ENCODE peak calls at places on chromosome 5, in four cellular contexts. One of them, this sample, is unnamed. For H3K4me1, the result is how much of the 10 kb centered on the place peaks cover.

GRCh38 chr5:58133631-58134296 is 326.1 kb downstream of the PLK2 start:
- DNase-seq in IMR-90: peak
- DNase-seq in ovary: no peak
- DNase-seq in Peyer's patch: no peak
- DNase-seq in this sample: no peak

GRCh38 chr5:74624501-74624900 is 16.0 kb downstream of the ENC1 start:
- DNase-seq in IMR-90: no peak
- DNase-seq in ovary: no peak
- DNase-seq in Peyer's patch: no peak
- DNase-seq in this sample: no peak

GRCh38 chr5:14414007-14414406 is 167.6 kb upstream of the OTULINL start:
- DNase-seq in IMR-90: no peak
- DNase-seq in ovary: no peak
- DNase-seq in Peyer's patch: no peak
- DNase-seq in this sample: no peak

GRCh38 chr5:79392776-79393175 is 121.2 kb downstream of the HOMER1 start:
- DNase-seq in IMR-90: no peak
- DNase-seq in ovary: no peak
- DNase-seq in Peyer's patch: no peak
- DNase-seq in this sample: no peak

GRCh38 chr5:92641031-92641962 is 939.7 kb downstream of the NR2F1-AS1 start:
- DNase-seq in IMR-90: peak
- DNase-seq in ovary: peak
- DNase-seq in Peyer's patch: no peak
- DNase-seq in this sample: no peak

GRCh38 chr5:56534102-56534501 is 281.2 kb upstream of the MAP3K1 start:
- DNase-seq in IMR-90: no peak
- DNase-seq in ovary: no peak
- DNase-seq in Peyer's patch: no peak
- DNase-seq in this sample: no peak

GRCh38 chr5:170254056-170254455 is 21.3 kb downstream of the C5orf58 start:
- DNase-seq in IMR-90: no peak
- DNase-seq in ovary: no peak
- DNase-seq in Peyer's patch: no peak
- DNase-seq in this sample: no peak

GRCh38 chr5:33781286-33781685 is 110.5 kb downstream of the ADAMTS12 start:
- DNase-seq in IMR-90: peak
- DNase-seq in ovary: no peak
- DNase-seq in Peyer's patch: no peak
- DNase-seq in this sample: no peak

GRCh38 chr5:173296737-173297676 is 31.2 kb downstream of the STC2 start:
- DNase-seq in IMR-90: no peak
- DNase-seq in ovary: no peak
- DNase-seq in Peyer's patch: no peak
- DNase-seq in this sample: no peak

GRCh38 chr5:111454198-111454606 is 58.1 kb downstream of the STARD4 start:
- DNase-seq in IMR-90: peak
- DNase-seq in ovary: no peak
- DNase-seq in Peyer's patch: no peak
- DNase-seq in this sample: no peak

GRCh38 chr5:121525731-121526130 is 326.0 kb upstream of the FTMT start:
- DNase-seq in IMR-90: no peak
- DNase-seq in ovary: no peak
- DNase-seq in Peyer's patch: no peak
- DNase-seq in this sample: no peak

GRCh38 chr5:103894882-103895281 is 332.3 kb upstream of the NUDT12 start:
- DNase-seq in IMR-90: no peak
- DNase-seq in ovary: no peak
- DNase-seq in Peyer's patch: no peak
- DNase-seq in this sample: no peak

GRCh38 chr5:59218424-59219045 is 635.7 kb downstream of the RAB3C start:
- DNase-seq in IMR-90: peak
- DNase-seq in ovary: no peak
- DNase-seq in Peyer's patch: no peak
- DNase-seq in this sample: no peak

GRCh38 chr5:79573983-79574890 is 38.0 kb upstream of the TENT2 start:
- DNase-seq in IMR-90: no peak
- DNase-seq in ovary: no peak
- DNase-seq in Peyer's patch: no peak
- DNase-seq in this sample: no peak

GRCh38 chr5:175288048-175288621 is 155.8 kb downstream of the DRD1 start:
- DNase-seq in IMR-90: peak
- DNase-seq in ovary: no peak
- DNase-seq in Peyer's patch: no peak
- DNase-seq in this sample: no peak

GRCh38 chr5:41465493-41466171 is 44.8 kb downstream of the PLCXD3 start:
- DNase-seq in IMR-90: peak
- DNase-seq in ovary: no peak
- DNase-seq in Peyer's patch: no peak
- DNase-seq in this sample: no peak

GRCh38 chr5:133744030-133744645 is 131.8 kb upstream of the FSTL4 start:
- DNase-seq in IMR-90: no peak
- DNase-seq in ovary: no peak
- DNase-seq in Peyer's patch: no peak
- DNase-seq in this sample: no peak

GRCh38 chr5:174589011-174589410 is 135.4 kb upstream of the MSX2 start:
- DNase-seq in IMR-90: no peak
- DNase-seq in ovary: no peak
- DNase-seq in Peyer's patch: no peak
- DNase-seq in this sample: no peak

GRCh38 chr5:167096816-167097215 is 1194.6 kb upstream of the WWC1 start:
- DNase-seq in IMR-90: no peak
- DNase-seq in ovary: no peak
- DNase-seq in Peyer's patch: no peak
- DNase-seq in this sample: no peak

GRCh38 chr5:180350296-180350695 is 2.8 kb downstream of the GFPT2 start:
- DNase-seq in IMR-90: no peak
- DNase-seq in ovary: no peak
- DNase-seq in Peyer's patch: no peak
- DNase-seq in this sample: peak
- H3K4me1 ChIP-seq in IMR-90: under half
- H3K4me1 ChIP-seq in ovary: under half
- H3K4me1 ChIP-seq in Peyer's patch: under half
- H3K4me1 ChIP-seq in this sample: under half

GRCh38 chr5:43683884-43684471 is 81.0 kb downstream of the NNT start:
- DNase-seq in IMR-90: no peak
- DNase-seq in ovary: no peak
- DNase-seq in Peyer's patch: no peak
- DNase-seq in this sample: no peak
- H3K4me3 ChIP-seq in IMR-90: no peak
- H3K4me3 ChIP-seq in ovary: no peak
- H3K4me3 ChIP-seq in Peyer's patch: no peak
- H3K4me3 ChIP-seq in this sample: no peak

GRCh38 chr5:140358738-140359310 is 1.2 kb upstream of the SLC4A9 start:
- DNase-seq in IMR-90: peak
- DNase-seq in ovary: no peak
- DNase-seq in Peyer's patch: no peak
- DNase-seq in this sample: no peak
- TF ChIP-seq POLR2A in IMR-90: no peak
- TF ChIP-seq POLR2A in ovary: no peak
- TF ChIP-seq POLR2A in Peyer's patch: no peak
- TF ChIP-seq POLR2A in this sample: no peak

DNA sequence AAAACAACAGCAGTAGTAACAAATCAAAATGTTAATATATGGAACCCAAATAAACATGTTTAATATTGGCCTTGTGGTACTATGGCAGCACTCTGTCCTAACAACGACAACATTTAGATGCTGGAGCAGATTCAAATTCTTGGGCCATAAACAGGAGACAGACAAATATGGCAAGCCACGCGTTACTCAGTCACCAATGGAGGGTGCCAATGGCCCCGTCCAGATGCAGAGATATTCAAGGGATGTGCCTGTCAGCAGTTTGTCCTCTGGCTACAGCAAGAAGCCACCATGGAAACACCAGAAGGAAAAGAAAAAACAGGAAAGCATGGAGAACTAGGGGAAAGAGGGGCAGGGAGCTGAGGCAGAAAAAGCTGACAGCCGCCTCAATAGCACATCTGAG is 342.1 kb downstream of the NDUFS4 start:
- DNase-seq in IMR-90: no peak
- DNase-seq in ovary: no peak
- DNase-seq in Peyer's patch: no peak
- DNase-seq in this sample: no peak
- H3K4me1 ChIP-seq in IMR-90: under half
- H3K4me1 ChIP-seq in ovary: under half
- H3K4me1 ChIP-seq in Peyer's patch: under half
- H3K4me1 ChIP-seq in this sample: under half

DNA sequence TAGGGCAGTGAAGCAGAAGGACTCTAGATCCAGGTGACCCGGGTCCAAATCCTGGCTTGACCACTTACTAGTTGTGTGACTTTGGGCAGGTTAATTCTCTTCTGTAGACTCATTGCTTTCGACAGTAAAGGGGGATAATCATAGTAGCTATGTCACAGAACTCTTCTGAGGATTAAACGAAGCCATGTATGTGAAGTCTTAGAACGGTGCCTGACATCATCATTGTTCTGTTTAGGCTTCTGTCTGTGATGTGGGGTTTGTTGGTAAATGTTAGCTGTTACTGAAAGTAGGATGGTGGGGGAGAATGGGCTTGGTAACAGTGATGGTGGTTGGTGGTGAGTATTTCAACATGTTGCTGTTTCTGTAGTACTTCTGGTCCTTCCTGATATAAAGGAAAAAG is 73.7 kb downstream of the MAP1B start:
- DNase-seq in IMR-90: no peak
- DNase-seq in ovary: no peak
- DNase-seq in Peyer's patch: no peak
- DNase-seq in this sample: no peak
- H3K4me3 ChIP-seq in IMR-90: no peak
- H3K4me3 ChIP-seq in ovary: no peak
- H3K4me3 ChIP-seq in Peyer's patch: no peak
- H3K4me3 ChIP-seq in this sample: no peak

GRCh38 chr5:73605223-73606087 is 20.5 kb upstream of the ARHGEF28 start:
- DNase-seq in IMR-90: peak
- DNase-seq in ovary: no peak
- DNase-seq in Peyer's patch: no peak
- DNase-seq in this sample: no peak
- TF ChIP-seq POLR2A in IMR-90: no peak
- TF ChIP-seq POLR2A in ovary: no peak
- TF ChIP-seq POLR2A in Peyer's patch: no peak
- TF ChIP-seq POLR2A in this sample: no peak

GRCh38 chr5:181043285-181044092 is 3.4 kb downstream of the BTNL9 start:
- DNase-seq in IMR-90: no peak
- DNase-seq in ovary: no peak
- DNase-seq in Peyer's patch: no peak
- DNase-seq in this sample: no peak
- H3K4me1 ChIP-seq in IMR-90: under half
- H3K4me1 ChIP-seq in ovary: under half
- H3K4me1 ChIP-seq in Peyer's patch: under half
- H3K4me1 ChIP-seq in this sample: under half

GRCh38 chr5:119332978-119333401 is 22.8 kb upstream of the TNFAIP8 start:
- DNase-seq in IMR-90: no peak
- DNase-seq in ovary: no peak
- DNase-seq in Peyer's patch: no peak
- DNase-seq in this sample: no peak
- H3K4me3 ChIP-seq in IMR-90: no peak
- H3K4me3 ChIP-seq in ovary: no peak
- H3K4me3 ChIP-seq in Peyer's patch: peak
- H3K4me3 ChIP-seq in this sample: no peak

GRCh38 chr5:81397169-81397568 is 3.2 kb upstream of the ACOT12 start:
- DNase-seq in IMR-90: peak
- DNase-seq in ovary: no peak
- DNase-seq in Peyer's patch: no peak
- DNase-seq in this sample: peak

GRCh38 chr5:81395262-81395661 is 1.3 kb upstream of the ACOT12 start:
- DNase-seq in IMR-90: no peak
- DNase-seq in ovary: no peak
- DNase-seq in Peyer's patch: no peak
- DNase-seq in this sample: no peak

GRCh38 chr5:81393783-81394718 is at the start of gene ACOT12:
- DNase-seq in IMR-90: peak
- DNase-seq in ovary: no peak
- DNase-seq in Peyer's patch: peak
- DNase-seq in this sample: no peak

GRCh38 chr5:81389015-81389414 is 4.9 kb downstream of the ACOT12 start:
- DNase-seq in IMR-90: no peak
- DNase-seq in ovary: no peak
- DNase-seq in Peyer's patch: no peak
- DNase-seq in this sample: no peak

GRCh38 chr5:81393430-81393782 is 528 bp downstream of the ACOT12 start:
- DNase-seq in IMR-90: no peak
- DNase-seq in ovary: no peak
- DNase-seq in Peyer's patch: no peak
- DNase-seq in this sample: no peak
- TF ChIP-seq POLR2A in IMR-90: no peak
- TF ChIP-seq POLR2A in ovary: no peak
- TF ChIP-seq POLR2A in Peyer's patch: no peak
- TF ChIP-seq POLR2A in this sample: no peak